ENCODE peak calls at places on chromosomes 7 and 10, in six cellular contexts. I, W, V, Y, F and R are unnamed samples.

GRCh38 chr7:19575909-19576557 is 132.8 kb downstream of the POLR1F start:
- DNase-seq in I (no peak), W (no peak), V (no peak), Y (no peak), F (no peak), R (no peak)

GRCh38 chr10:132130286-132131265 is 56.2 kb upstream of the DPYSL4 start:
- DNase-seq in I (no peak), W (no peak), V (no peak), Y (no peak), F (no peak), R (no peak)

GRCh38 chr10:64503429-64503828 is 982.2 kb downstream of the REEP3 start:
- DNase-seq in I (no peak), W (no peak), V (no peak), Y (no peak), F (no peak), R (no peak)

GRCh38 chr7:66877577-66878300 is 43.3 kb upstream of the TMEM248 start:
- DNase-seq in I (no peak), W (no peak), V (no peak), Y (no peak), F (no peak), R (no peak)

GRCh38 chr10:123140164-123140982 is 4.6 kb downstream of the HMX3 start:
- DNase-seq in I (no peak), W (no peak), V (no peak), Y (no peak), F (peak; percentile 56), R (no peak)

GRCh38 chr7:1679966-1680730 is 10.1 kb downstream of the ELFN1 start:
- DNase-seq in I (no peak), W (no peak), V (no peak), Y (no peak), F (no peak), R (no peak)

GRCh38 chr7:35285799-35286198 is 31.9 kb upstream of the TBX20 start:
- DNase-seq in I (no peak), W (no peak), V (no peak), Y (no peak), F (no peak), R (no peak)

GRCh38 chr7:27095050-27095896 is 527 bp downstream of the HOXA1 start:
- DNase-seq in I (no peak), W (no peak), V (no peak), Y (no peak), F (no peak), R (no peak)

GRCh38 chr7:22668971-22669401 is 58.0 kb upstream of the IL6 start:
- DNase-seq in I (peak; percentile 68), W (no peak), V (no peak), Y (no peak), F (no peak), R (no peak)

GRCh38 chr7:129767120-129768011 is 155.8 kb downstream of the NRF1 start:
- DNase-seq in I (no peak), W (no peak), V (no peak), Y (no peak), F (no peak), R (no peak)

GRCh38 chr10:48478980-48479811 is 125.7 kb downstream of the ARHGAP22 start:
- DNase-seq in I (no peak), W (no peak), V (no peak), Y (peak; percentile 45), F (no peak), R (no peak)

GRCh38 chr7:85175217-85175616 is 11.6 kb downstream of the SEMA3D start:
- DNase-seq in I (no peak), W (no peak), V (no peak), Y (no peak), F (no peak), R (no peak)

GRCh38 chr7:52283399-52283798 is 752.0 kb upstream of the POM121L12 start:
- DNase-seq in I (no peak), W (no peak), V (no peak), Y (no peak), F (no peak), R (no peak)

GRCh38 chr10:24240001-24240751 is 31.2 kb downstream of the KIAA1217 start:
- DNase-seq in I (no peak), W (no peak), V (no peak), Y (no peak), F (no peak), R (peak; percentile 39)

GRCh38 chr10:66837335-66837734 is 88.5 kb upstream of the LRRTM3 start:
- DNase-seq in I (no peak), W (no peak), V (no peak), Y (no peak), F (no peak), R (no peak)